ENCODE peak calls at places on chromosomes 13 and 19, in seven cellular contexts. One of them, this sample, is unnamed.

GRCh38 chr19:38877781-38878574 is at the start of gene RINL:
- DNase-seq in endothelial cell: peak; percentile 23
- DNase-seq in DMS53: peak; percentile 100
- DNase-seq in COR-L47: peak; percentile 98
- DNase-seq in CD4-positive, alpha-beta T cell: peak; percentile 73
- DNase-seq in stimulated activated CD4-positive, alpha-beta T cell treated with anti-CD3 and anti-CD28 coated beads, TNF-alpha, amount 100 ng/mL, for 4 hours: peak; percentile 55
- DNase-seq in GM23248: no peak
- DNase-seq in this sample: no peak

GRCh38 chr13:110779046-110779445 is 65.5 kb downstream of the ING1 start:
- DNase-seq in stimulated activated CD4-positive, alpha-beta T cell treated with anti-CD3 and anti-CD28 coated beads, TNF-alpha, amount 100 ng/mL, for 4 hours: no peak
- DNase-seq in endothelial cell: no peak
- DNase-seq in CD4-positive, alpha-beta T cell: no peak
- DNase-seq in GM23248: no peak
- DNase-seq in COR-L47: no peak
- DNase-seq in DMS53: no peak
- DNase-seq in this sample: no peak

GRCh38 chr13:30861163-30861562 is 44.9 kb upstream of the MEDAG start:
- DNase-seq in COR-L47: no peak
- DNase-seq in stimulated activated CD4-positive, alpha-beta T cell treated with anti-CD3 and anti-CD28 coated beads, TNF-alpha, amount 100 ng/mL, for 4 hours: no peak
- DNase-seq in endothelial cell: no peak
- DNase-seq in CD4-positive, alpha-beta T cell: no peak
- DNase-seq in GM23248: no peak
- DNase-seq in DMS53: no peak
- DNase-seq in this sample: no peak

GRCh38 chr19:49149652-49150105 is 5.5 kb downstream of the HRC start:
- DNase-seq in endothelial cell: peak; percentile 73
- DNase-seq in DMS53: peak; percentile 92
- DNase-seq in GM23248: peak; percentile 83
- DNase-seq in stimulated activated CD4-positive, alpha-beta T cell treated with anti-CD3 and anti-CD28 coated beads, TNF-alpha, amount 100 ng/mL, for 4 hours: no peak
- DNase-seq in COR-L47: peak; percentile 65
- DNase-seq in CD4-positive, alpha-beta T cell: no peak
- DNase-seq in this sample: no peak

GRCh38 chr13:109344552-109345157 is 441.7 kb downstream of the IRS2 start:
- DNase-seq in GM23248: peak; percentile 62
- DNase-seq in stimulated activated CD4-positive, alpha-beta T cell treated with anti-CD3 and anti-CD28 coated beads, TNF-alpha, amount 100 ng/mL, for 4 hours: no peak
- DNase-seq in DMS53: peak; percentile 59
- DNase-seq in CD4-positive, alpha-beta T cell: no peak
- DNase-seq in COR-L47: no peak
- DNase-seq in endothelial cell: no peak
- DNase-seq in this sample: peak; percentile 67

GRCh38 chr19:49570138-49570856 is 10.1 kb downstream of the NOSIP start:
- DNase-seq in stimulated activated CD4-positive, alpha-beta T cell treated with anti-CD3 and anti-CD28 coated beads, TNF-alpha, amount 100 ng/mL, for 4 hours: no peak
- DNase-seq in CD4-positive, alpha-beta T cell: peak; percentile 54
- DNase-seq in GM23248: peak; percentile 87
- DNase-seq in DMS53: peak; percentile 87
- DNase-seq in COR-L47: peak; percentile 80
- DNase-seq in endothelial cell: peak; percentile 64
- DNase-seq in this sample: peak; percentile 46

GRCh38 chr13:47545630-47546029 is 455.4 kb downstream of the SUCLA2 start:
- DNase-seq in DMS53: no peak
- DNase-seq in stimulated activated CD4-positive, alpha-beta T cell treated with anti-CD3 and anti-CD28 coated beads, TNF-alpha, amount 100 ng/mL, for 4 hours: no peak
- DNase-seq in endothelial cell: no peak
- DNase-seq in COR-L47: no peak
- DNase-seq in CD4-positive, alpha-beta T cell: no peak
- DNase-seq in GM23248: peak; percentile 46
- DNase-seq in this sample: no peak

GRCh38 chr13:52001120-52001731 is 10.0 kb downstream of the ATP7B start:
- DNase-seq in CD4-positive, alpha-beta T cell: no peak
- DNase-seq in endothelial cell: no peak
- DNase-seq in COR-L47: peak; percentile 19
- DNase-seq in DMS53: peak; percentile 79
- DNase-seq in GM23248: peak; percentile 69
- DNase-seq in stimulated activated CD4-positive, alpha-beta T cell treated with anti-CD3 and anti-CD28 coated beads, TNF-alpha, amount 100 ng/mL, for 4 hours: no peak
- DNase-seq in this sample: peak; percentile 10

This sample was measured in non-pigmented ciliary epithelial cell.